ENCODE peak calls at places on chromosomes 7 and 10, in seven cellular contexts. D is foreskin melanocyte; M is NCI-H1694; S is activated CD8-positive, alpha-beta T cell treated with anti-CD3 and anti-CD28 coated beads, Interleukin-2, amount 10 ng/mL, durations not matched to agents 7 days and 5 days; W is A172; Z is activated T-cell treated with anti-CD3 and anti-CD28 coated beads for 24 hours; G is MV-4-11. V is an unnamed sample.

GRCh38 chr7:113131367-113131766 is 13.0 kb upstream of the SMIM30 start:
- DNase-seq in M (no peak), G (no peak), S (no peak), Z (no peak), D (no peak), W (no peak), V (no peak)

GRCh38 chr7:117645456-117646181 is 165.8 kb downstream of the CFTR start:
- DNase-seq in W (peak), Z (no peak), S (no peak), D (peak), M (no peak), G (no peak), V (no peak)

GRCh38 chr7:27351786-27352185 is 109.2 kb downstream of the EVX1 start:
- DNase-seq in Z (no peak), D (no peak), G (peak), S (no peak), W (no peak), M (no peak), V (no peak)

GRCh38 chr10:104028146-104028545 is 57.5 kb downstream of the COL17A1 start:
- DNase-seq in G (no peak), S (no peak), M (no peak), Z (no peak), W (peak), D (no peak), V (no peak)

GRCh38 chr7:14761506-14762296 is 140.8 kb downstream of the DGKB start:
- DNase-seq in Z (no peak), S (no peak), D (no peak), M (peak), G (no peak), W (peak), V (peak)

GRCh38 chr7:86407291-86407690 is 236.4 kb upstream of the GRM3 start:
- DNase-seq in Z (no peak), G (no peak), W (no peak), S (no peak), D (no peak), M (no peak), V (peak)

GRCh38 chr7:92246363-92247101 is 758 bp downstream of the ANKIB1 start:
- DNase-seq in M (peak), G (peak), D (peak), Z (no peak), S (peak), W (peak), V (no peak)

GRCh38 chr10:6056411-6057135 is 5.6 kb downstream of the IL2RA start:
- DNase-seq in W (no peak), D (no peak), G (no peak), Z (no peak), M (no peak), S (peak), V (no peak)

GRCh38 chr7:70595741-70596574 is 536.0 kb upstream of the GALNT17 start:
- DNase-seq in M (peak), W (no peak), G (no peak), Z (no peak), D (no peak), S (peak), V (no peak)

GRCh38 chr7:114653391-114654088 is 238.9 kb downstream of the FOXP2 start:
- DNase-seq in W (no peak), G (no peak), S (no peak), Z (no peak), M (no peak), D (no peak), V (peak)

GRCh38 chr10:62019013-62019684 is 117.7 kb downstream of the ARID5B start:
- DNase-seq in D (peak), Z (no peak), G (peak), W (peak), S (peak), M (no peak), V (no peak)

GRCh38 chr10:98262571-98262970 is 5.4 kb downstream of the LOXL4 start:
- DNase-seq in Z (no peak), D (no peak), M (no peak), S (peak), G (peak), W (peak), V (no peak)

GRCh38 chr10:74177140-74177677 is 26.2 kb downstream of the ADK start:
- DNase-seq in W (peak), S (peak), D (no peak), M (no peak), Z (peak), G (no peak), V (no peak)

GRCh38 chr10:100826983-100827818 is 81.8 kb downstream of the PAX2 start:
- DNase-seq in W (no peak), S (peak), Z (no peak), D (no peak), G (no peak), M (no peak), V (no peak)

GRCh38 chr7:44473295-44473694 is 17.2 kb downstream of the NUDCD3 start:
- DNase-seq in D (no peak), G (no peak), Z (no peak), M (no peak), W (peak), S (no peak), V (no peak)

GRCh38 chr10:2263556-2263955 is 526.2 kb upstream of the ADARB2 start:
- DNase-seq in W (no peak), D (no peak), S (no peak), Z (no peak), M (no peak), G (peak), V (no peak)

GRCh38 chr10:88159127-88159829 is 295.9 kb downstream of the PTEN start:
- DNase-seq in S (no peak), D (no peak), Z (no peak), G (no peak), W (no peak), M (no peak), V (no peak)

GRCh38 chr7:114519215-114519614 is 104.6 kb downstream of the FOXP2 start:
- DNase-seq in Z (no peak), S (no peak), M (peak), W (no peak), D (no peak), G (no peak), V (peak)

GRCh38 chr10:131109746-131110145 is 201.8 kb downstream of the TCERG1L start:
- DNase-seq in W (no peak), S (no peak), G (no peak), M (no peak), D (no peak), Z (no peak), V (no peak)

GRCh38 chr7:47100815-47101435 is 481.0 kb downstream of the TNS3 start:
- DNase-seq in M (peak), S (no peak), G (peak), W (peak), Z (no peak), D (peak), V (no peak)

GRCh38 chr10:3874988-3875841 is 90.2 kb upstream of the KLF6 start:
- DNase-seq in S (no peak), M (no peak), Z (no peak), D (no peak), W (no peak), G (no peak), V (no peak)

GRCh38 chr7:134154581-134155130 is 27.5 kb downstream of the LRGUK start:
- DNase-seq in W (no peak), S (no peak), D (peak), G (no peak), M (no peak), Z (no peak), V (no peak)

GRCh38 chr7:78265086-78265485 is 466.5 kb downstream of the PHTF2 start:
- DNase-seq in D (no peak), G (no peak), Z (no peak), M (no peak), W (no peak), S (no peak), V (no peak)

GRCh38 chr10:84342584-84342983 is 14.2 kb downstream of the CCSER2 start:
- DNase-seq in D (no peak), G (no peak), S (no peak), Z (no peak), W (no peak), M (no peak), V (no peak)

GRCh38 chr7:126570845-126571244 is 681.9 kb downstream of the GRM8 start:
- DNase-seq in S (no peak), Z (no peak), G (peak), D (no peak), M (no peak), W (no peak), V (no peak)

GRCh38 chr10:60430017-60430416 is 40.3 kb upstream of the ANK3 start:
- DNase-seq in D (no peak), W (peak), S (no peak), M (peak), Z (no peak), G (no peak), V (peak)

GRCh38 chr7:98078197-98078870 is 28.3 kb upstream of the LMTK2 start:
- DNase-seq in Z (no peak), W (no peak), M (no peak), S (no peak), G (no peak), D (no peak), V (no peak)

GRCh38 chr10:77582710-77583115 is 54.9 kb downstream of the KCNMA1 start:
- DNase-seq in W (peak), Z (no peak), G (peak), D (peak), S (peak), M (no peak), V (no peak)

GRCh38 chr10:96222441-96222840 is 48.9 kb downstream of the BLNK start:
- DNase-seq in G (no peak), W (no peak), S (no peak), D (no peak), Z (no peak), M (no peak), V (no peak)

GRCh38 chr7:76262683-76263402 is 39.6 kb upstream of the HSPB1 start:
- DNase-seq in S (peak), Z (peak), G (peak), M (peak), D (peak), W (peak), V (no peak)

GRCh38 chr10:113566888-113567287 is 14.0 kb downstream of the HABP2 start:
- DNase-seq in M (no peak), W (no peak), G (no peak), Z (no peak), D (no peak), S (no peak), V (no peak)

V was measured in NCI-H446 treated with DMSO at 0.1 percent for 48 hours.